ENCODE peak calls at places on chromosomes 13 and 19, in nine cellular contexts. One of them, this sample, is unnamed.

GRCh38 chr19:7701049-7701653 is 780 bp downstream of the FCER2 start:
- DNase-seq in fibroblast of pulmonary artery: no peak
- DNase-seq in nucleus accumbens: no peak
- DNase-seq in anterior cingulate cortex: no peak
- DNase-seq in ascending aorta: no peak
- DNase-seq in CD8-positive, alpha-beta memory T cell: no peak
- DNase-seq in endothelial cell: no peak
- DNase-seq in RPMI8226: no peak
- DNase-seq in RWPE1: no peak
- DNase-seq in this sample: no peak

GRCh38 chr19:11481777-11482383 is 1.0 kb upstream of the ELAVL3 start:
- DNase-seq in nucleus accumbens: peak
- DNase-seq in fibroblast of pulmonary artery: peak
- DNase-seq in endothelial cell: peak
- DNase-seq in RPMI8226: peak
- DNase-seq in ascending aorta: peak
- DNase-seq in RWPE1: peak
- DNase-seq in CD8-positive, alpha-beta memory T cell: peak
- DNase-seq in anterior cingulate cortex: peak
- DNase-seq in this sample: peak

GRCh38 chr13:113205428-113205931 is 3.0 kb downstream of the PCID2 start:
- DNase-seq in nucleus accumbens: no peak
- DNase-seq in fibroblast of pulmonary artery: peak
- DNase-seq in RWPE1: no peak
- DNase-seq in CD8-positive, alpha-beta memory T cell: no peak
- DNase-seq in anterior cingulate cortex: no peak
- DNase-seq in RPMI8226: peak
- DNase-seq in endothelial cell: no peak
- DNase-seq in ascending aorta: no peak
- DNase-seq in this sample: no peak

GRCh38 chr13:74443623-74444022 is 309.4 kb upstream of the KLF12 start:
- DNase-seq in nucleus accumbens: no peak
- DNase-seq in RWPE1: peak
- DNase-seq in endothelial cell: no peak
- DNase-seq in fibroblast of pulmonary artery: peak
- DNase-seq in anterior cingulate cortex: no peak
- DNase-seq in RPMI8226: no peak
- DNase-seq in ascending aorta: no peak
- DNase-seq in CD8-positive, alpha-beta memory T cell: no peak
- DNase-seq in this sample: no peak

GRCh38 chr19:27676877-27677276 is 1536.1 kb downstream of the UQCRFS1 start:
- DNase-seq in CD8-positive, alpha-beta memory T cell: no peak
- DNase-seq in ascending aorta: no peak
- DNase-seq in fibroblast of pulmonary artery: no peak
- DNase-seq in anterior cingulate cortex: no peak
- DNase-seq in RWPE1: no peak
- DNase-seq in nucleus accumbens: no peak
- DNase-seq in RPMI8226: no peak
- DNase-seq in endothelial cell: no peak
- DNase-seq in this sample: no peak

GRCh38 chr19:7916908-7917291 is 2.3 kb downstream of the TGFBR3L start:
- DNase-seq in RPMI8226: no peak
- DNase-seq in anterior cingulate cortex: no peak
- DNase-seq in ascending aorta: no peak
- DNase-seq in RWPE1: no peak
- DNase-seq in CD8-positive, alpha-beta memory T cell: no peak
- DNase-seq in fibroblast of pulmonary artery: no peak
- DNase-seq in endothelial cell: no peak
- DNase-seq in nucleus accumbens: no peak
- DNase-seq in this sample: no peak

GRCh38 chr13:85091835-85092234 is 707.4 kb downstream of the SLITRK6 start:
- DNase-seq in nucleus accumbens: no peak
- DNase-seq in endothelial cell: no peak
- DNase-seq in RWPE1: no peak
- DNase-seq in RPMI8226: no peak
- DNase-seq in anterior cingulate cortex: no peak
- DNase-seq in ascending aorta: no peak
- DNase-seq in CD8-positive, alpha-beta memory T cell: no peak
- DNase-seq in fibroblast of pulmonary artery: no peak
- DNase-seq in this sample: no peak

GRCh38 chr19:19627716-19628498 is at the start of gene LPAR2:
- DNase-seq in endothelial cell: peak
- DNase-seq in anterior cingulate cortex: no peak
- DNase-seq in RWPE1: peak
- DNase-seq in nucleus accumbens: no peak
- DNase-seq in CD8-positive, alpha-beta memory T cell: peak
- DNase-seq in ascending aorta: no peak
- DNase-seq in RPMI8226: peak
- DNase-seq in fibroblast of pulmonary artery: no peak
- DNase-seq in this sample: peak

GRCh38 chr13:113945857-113946408 is 27.9 kb downstream of the C13orf46 start:
- DNase-seq in RWPE1: no peak
- DNase-seq in nucleus accumbens: no peak
- DNase-seq in ascending aorta: no peak
- DNase-seq in CD8-positive, alpha-beta memory T cell: no peak
- DNase-seq in fibroblast of pulmonary artery: no peak
- DNase-seq in RPMI8226: no peak
- DNase-seq in endothelial cell: no peak
- DNase-seq in anterior cingulate cortex: no peak
- DNase-seq in this sample: no peak

GRCh38 chr19:45506991-45507863 is at the start of gene VASP:
- DNase-seq in CD8-positive, alpha-beta memory T cell: peak
- DNase-seq in ascending aorta: peak
- DNase-seq in fibroblast of pulmonary artery: peak
- DNase-seq in nucleus accumbens: peak
- DNase-seq in RWPE1: peak
- DNase-seq in endothelial cell: peak
- DNase-seq in anterior cingulate cortex: peak
- DNase-seq in RPMI8226: peak
- DNase-seq in this sample: peak

GRCh38 chr19:28990522-28990921 is 222.4 kb downstream of the UQCRFS1 start:
- DNase-seq in RWPE1: no peak
- DNase-seq in nucleus accumbens: no peak
- DNase-seq in RPMI8226: no peak
- DNase-seq in endothelial cell: peak
- DNase-seq in ascending aorta: no peak
- DNase-seq in fibroblast of pulmonary artery: no peak
- DNase-seq in anterior cingulate cortex: no peak
- DNase-seq in CD8-positive, alpha-beta memory T cell: no peak
- DNase-seq in this sample: no peak

GRCh38 chr19:20039203-20039723 is at the start of gene ZNF682:
- DNase-seq in nucleus accumbens: peak
- DNase-seq in endothelial cell: peak
- DNase-seq in CD8-positive, alpha-beta memory T cell: peak
- DNase-seq in fibroblast of pulmonary artery: peak
- DNase-seq in ascending aorta: peak
- DNase-seq in anterior cingulate cortex: peak
- DNase-seq in RPMI8226: peak
- DNase-seq in RWPE1: peak
- DNase-seq in this sample: peak

GRCh38 chr13:113848020-113848419 is 15.9 kb downstream of the GAS6 start:
- DNase-seq in RPMI8226: no peak
- DNase-seq in nucleus accumbens: no peak
- DNase-seq in RWPE1: no peak
- DNase-seq in fibroblast of pulmonary artery: no peak
- DNase-seq in CD8-positive, alpha-beta memory T cell: no peak
- DNase-seq in ascending aorta: peak
- DNase-seq in anterior cingulate cortex: no peak
- DNase-seq in endothelial cell: no peak
- DNase-seq in this sample: no peak

GRCh38 chr19:37931941-37932655 is 25.1 kb downstream of the SIPA1L3 start:
- DNase-seq in fibroblast of pulmonary artery: peak
- DNase-seq in RWPE1: peak
- DNase-seq in CD8-positive, alpha-beta memory T cell: no peak
- DNase-seq in endothelial cell: peak
- DNase-seq in RPMI8226: peak
- DNase-seq in anterior cingulate cortex: peak
- DNase-seq in ascending aorta: peak
- DNase-seq in nucleus accumbens: peak
- DNase-seq in this sample: no peak

GRCh38 chr19:45569619-45570421 is 14.8 kb downstream of the OPA3 start:
- DNase-seq in ascending aorta: peak
- DNase-seq in RWPE1: peak
- DNase-seq in CD8-positive, alpha-beta memory T cell: peak
- DNase-seq in endothelial cell: peak
- DNase-seq in fibroblast of pulmonary artery: peak
- DNase-seq in RPMI8226: peak
- DNase-seq in nucleus accumbens: peak
- DNase-seq in anterior cingulate cortex: no peak
- DNase-seq in this sample: peak

GRCh38 chr19:36116344-36116637 is 1.0 kb downstream of the TBCB start:
- DNase-seq in ascending aorta: no peak
- DNase-seq in RWPE1: no peak
- DNase-seq in anterior cingulate cortex: no peak
- DNase-seq in RPMI8226: no peak
- DNase-seq in endothelial cell: no peak
- DNase-seq in fibroblast of pulmonary artery: no peak
- DNase-seq in nucleus accumbens: no peak
- DNase-seq in CD8-positive, alpha-beta memory T cell: no peak
- DNase-seq in this sample: no peak

GRCh38 chr19:18496167-18496979 is 25.5 kb downstream of the ELL start:
- DNase-seq in fibroblast of pulmonary artery: peak
- DNase-seq in anterior cingulate cortex: no peak
- DNase-seq in RWPE1: peak
- DNase-seq in RPMI8226: peak
- DNase-seq in nucleus accumbens: no peak
- DNase-seq in ascending aorta: no peak
- DNase-seq in CD8-positive, alpha-beta memory T cell: peak
- DNase-seq in endothelial cell: no peak
- DNase-seq in this sample: peak

GRCh38 chr13:103140001-103140671 is 73.9 kb upstream of the SLC10A2 start:
- DNase-seq in RWPE1: peak
- DNase-seq in RPMI8226: peak
- DNase-seq in nucleus accumbens: no peak
- DNase-seq in fibroblast of pulmonary artery: peak
- DNase-seq in endothelial cell: peak
- DNase-seq in ascending aorta: no peak
- DNase-seq in anterior cingulate cortex: no peak
- DNase-seq in CD8-positive, alpha-beta memory T cell: no peak
- DNase-seq in this sample: no peak

GRCh38 chr13:28349371-28349770 is 145.6 kb downstream of the FLT1 start:
- DNase-seq in anterior cingulate cortex: no peak
- DNase-seq in ascending aorta: no peak
- DNase-seq in RWPE1: no peak
- DNase-seq in RPMI8226: no peak
- DNase-seq in CD8-positive, alpha-beta memory T cell: no peak
- DNase-seq in nucleus accumbens: no peak
- DNase-seq in endothelial cell: no peak
- DNase-seq in fibroblast of pulmonary artery: no peak
- DNase-seq in this sample: no peak

GRCh38 chr13:101190976-101191375 is 225.3 kb downstream of the NALCN start:
- DNase-seq in ascending aorta: no peak
- DNase-seq in anterior cingulate cortex: no peak
- DNase-seq in fibroblast of pulmonary artery: no peak
- DNase-seq in nucleus accumbens: no peak
- DNase-seq in endothelial cell: no peak
- DNase-seq in RWPE1: no peak
- DNase-seq in RPMI8226: no peak
- DNase-seq in CD8-positive, alpha-beta memory T cell: no peak
- DNase-seq in this sample: no peak

GRCh38 chr19:16021796-16022195 is 54.5 kb upstream of the TPM4 start:
- DNase-seq in endothelial cell: no peak
- DNase-seq in fibroblast of pulmonary artery: no peak
- DNase-seq in ascending aorta: no peak
- DNase-seq in RWPE1: no peak
- DNase-seq in CD8-positive, alpha-beta memory T cell: no peak
- DNase-seq in nucleus accumbens: no peak
- DNase-seq in anterior cingulate cortex: no peak
- DNase-seq in RPMI8226: no peak
- DNase-seq in this sample: no peak

GRCh38 chr13:109743706-109744453 is 42.5 kb downstream of the IRS2 start:
- DNase-seq in RPMI8226: peak
- DNase-seq in ascending aorta: no peak
- DNase-seq in CD8-positive, alpha-beta memory T cell: no peak
- DNase-seq in nucleus accumbens: no peak
- DNase-seq in endothelial cell: peak
- DNase-seq in fibroblast of pulmonary artery: peak
- DNase-seq in anterior cingulate cortex: no peak
- DNase-seq in RWPE1: peak
- DNase-seq in this sample: no peak

GRCh38 chr13:27174766-27175455 is 3.3 kb upstream of the USP12 start:
- DNase-seq in RPMI8226: no peak
- DNase-seq in anterior cingulate cortex: no peak
- DNase-seq in endothelial cell: no peak
- DNase-seq in CD8-positive, alpha-beta memory T cell: no peak
- DNase-seq in RWPE1: no peak
- DNase-seq in fibroblast of pulmonary artery: no peak
- DNase-seq in ascending aorta: no peak
- DNase-seq in nucleus accumbens: no peak
- DNase-seq in this sample: no peak

GRCh38 chr19:57377498-57378146 is 12.0 kb upstream of the ZNF548 start:
- DNase-seq in CD8-positive, alpha-beta memory T cell: no peak
- DNase-seq in endothelial cell: no peak
- DNase-seq in RWPE1: no peak
- DNase-seq in nucleus accumbens: no peak
- DNase-seq in RPMI8226: no peak
- DNase-seq in anterior cingulate cortex: no peak
- DNase-seq in fibroblast of pulmonary artery: no peak
- DNase-seq in ascending aorta: no peak
- DNase-seq in this sample: no peak

GRCh38 chr19:9523885-9524474 is 14.5 kb downstream of the ZNF426 start:
- DNase-seq in ascending aorta: no peak
- DNase-seq in RPMI8226: no peak
- DNase-seq in CD8-positive, alpha-beta memory T cell: no peak
- DNase-seq in fibroblast of pulmonary artery: peak
- DNase-seq in RWPE1: no peak
- DNase-seq in anterior cingulate cortex: no peak
- DNase-seq in endothelial cell: no peak
- DNase-seq in nucleus accumbens: no peak
- DNase-seq in this sample: no peak

GRCh38 chr19:45716314-45717130 is 14.2 kb downstream of the FBXO46 start:
- DNase-seq in CD8-positive, alpha-beta memory T cell: no peak
- DNase-seq in RWPE1: peak
- DNase-seq in endothelial cell: no peak
- DNase-seq in nucleus accumbens: no peak
- DNase-seq in ascending aorta: no peak
- DNase-seq in RPMI8226: peak
- DNase-seq in fibroblast of pulmonary artery: peak
- DNase-seq in anterior cingulate cortex: no peak
- DNase-seq in this sample: no peak

GRCh38 chr19:32662186-32662585 is 12.8 kb downstream of the ANKRD27 start:
- DNase-seq in RWPE1: no peak
- DNase-seq in endothelial cell: no peak
- DNase-seq in ascending aorta: no peak
- DNase-seq in fibroblast of pulmonary artery: peak
- DNase-seq in RPMI8226: no peak
- DNase-seq in anterior cingulate cortex: no peak
- DNase-seq in nucleus accumbens: no peak
- DNase-seq in CD8-positive, alpha-beta memory T cell: no peak
- DNase-seq in this sample: no peak